ENCODE peak calls at places on chromosome 7, in seven cellular contexts. M is NCI-H1092; Z is upper lobe of right lung; U is SW480; B is effector CD4-positive, alpha-beta T cell; D is T-helper 9 cell; J is RPMI8226. G is an unnamed sample.

GRCh38 chr7:100266576-100267354 is 40.7 kb upstream of the SPDYE3 start:
- DNase-seq in B (no peak), Z (no peak), D (no peak), U (no peak), M (no peak), J (no peak), G (no peak)

GRCh38 chr7:1548438-1548831 is 7.6 kb downstream of the TMEM184A start:
- DNase-seq in M (no peak), Z (no peak), U (no peak), B (no peak), D (no peak), J (peak), G (peak)

GRCh38 chr7:137618748-137619147 is 228.0 kb downstream of the DGKI start:
- DNase-seq in B (no peak), D (no peak), U (no peak), M (no peak), Z (no peak), J (no peak), G (no peak)

GRCh38 chr7:22920664-22921063 is 93.3 kb downstream of the HYCC1 start:
- DNase-seq in M (no peak), D (no peak), U (no peak), Z (no peak), J (no peak), B (no peak), G (no peak)

GRCh38 chr7:141511370-141512335 is 39.6 kb upstream of the AGK start:
- DNase-seq in Z (peak), B (no peak), M (no peak), D (no peak), U (peak), J (peak), G (no peak)

GRCh38 chr7:122311280-122311679 is 6.7 kb upstream of the FEZF1 start:
- DNase-seq in D (no peak), U (no peak), M (no peak), B (no peak), J (no peak), Z (no peak), G (no peak)

GRCh38 chr7:102426268-102427031 is 6.9 kb upstream of the ORAI2 start:
- DNase-seq in M (no peak), J (peak), Z (peak), B (peak), D (peak), U (no peak), G (no peak)

GRCh38 chr7:96179341-96179740 is 142.6 kb downstream of the SLC25A13 start:
- DNase-seq in J (no peak), M (no peak), Z (no peak), B (no peak), D (no peak), U (no peak), G (no peak)

GRCh38 chr7:140773104-140773503 is 76.6 kb downstream of the NDUFB2 start:
- DNase-seq in J (no peak), B (no peak), Z (no peak), U (no peak), D (no peak), M (no peak), G (no peak)

GRCh38 chr7:112069879-112070321 is 136.3 kb downstream of the DOCK4 start:
- DNase-seq in D (no peak), B (no peak), M (no peak), Z (no peak), U (no peak), J (no peak), G (no peak)

GRCh38 chr7:95547356-95547755 is 49.0 kb downstream of the PDK4 start:
- DNase-seq in J (no peak), B (no peak), D (no peak), Z (no peak), M (no peak), U (no peak), G (no peak)

GRCh38 chr7:82444220-82445049 is 858 bp upstream of the CACNA2D1 start:
- DNase-seq in J (no peak), M (peak), Z (peak), D (no peak), U (peak), B (no peak), G (no peak)

GRCh38 chr7:117212969-117213877 is 109.6 kb downstream of the WNT2 start:
- DNase-seq in Z (no peak), U (peak), D (peak), B (peak), J (peak), M (peak), G (no peak)

GRCh38 chr7:32299133-32299702 is 191.0 kb downstream of the LSM5 start:
- DNase-seq in U (no peak), Z (no peak), J (no peak), D (no peak), B (no peak), M (no peak), G (no peak)

GRCh38 chr7:107833619-107834230 is 30.7 kb upstream of the SLC26A3 start:
- DNase-seq in M (no peak), J (no peak), D (no peak), Z (no peak), B (no peak), U (no peak), G (no peak)

GRCh38 chr7:114508096-114508495 is 93.5 kb downstream of the FOXP2 start:
- DNase-seq in D (no peak), M (no peak), B (no peak), J (no peak), U (no peak), Z (no peak), G (no peak)

GRCh38 chr7:114439581-114439980 is 25.0 kb downstream of the FOXP2 start:
- DNase-seq in B (no peak), U (no peak), D (no peak), M (no peak), Z (no peak), J (peak), G (no peak)

GRCh38 chr7:30168800-30169584 is 34.2 kb downstream of the MTURN start:
- DNase-seq in Z (no peak), M (no peak), J (no peak), B (no peak), U (no peak), D (no peak), G (no peak)

GRCh38 chr7:146008293-146008692 is 108.3 kb upstream of the CNTNAP2 start:
- DNase-seq in B (no peak), D (no peak), M (no peak), U (no peak), Z (no peak), J (no peak), G (no peak)

GRCh38 chr7:7181519-7182155 is 707 bp upstream of the C1GALT1 start:
- DNase-seq in U (peak), M (peak), B (peak), Z (peak), J (peak), D (peak), G (peak)

GRCh38 chr7:2175091-2175490 is 57.7 kb downstream of the MAD1L1 start:
- DNase-seq in M (no peak), Z (no peak), D (no peak), U (no peak), B (no peak), J (no peak), G (no peak)